ENCODE peak calls at places on chromosomes 13 and 19, in seven cellular contexts. One of them, this sample, is unnamed.

GRCh38 chr13:113852536-113853517 is 11.0 kb downstream of the GAS6 start:
- DNase-seq in stimulated activated naive CD8-positive, alpha-beta T cell treated with anti-CD3 and anti-CD28 coated beads, Interleukin-15, Interleukin-2, amounts not matched to agents 100 U/mL and 50 U/mL, for 24 hours: no peak
- DNase-seq in cardiac muscle cell: no peak
- DNase-seq in head of caudate nucleus: no peak
- DNase-seq in posterior vena cava: peak
- DNase-seq in hypothalamus: no peak
- DNase-seq in mesenchymal stem cell: no peak
- DNase-seq in this sample: no peak

GRCh38 chr19:588758-589692 is 656 bp upstream of the HCN2 start:
- DNase-seq in stimulated activated naive CD8-positive, alpha-beta T cell treated with anti-CD3 and anti-CD28 coated beads, Interleukin-15, Interleukin-2, amounts not matched to agents 100 U/mL and 50 U/mL, for 24 hours: no peak
- DNase-seq in cardiac muscle cell: no peak
- DNase-seq in head of caudate nucleus: peak
- DNase-seq in posterior vena cava: no peak
- DNase-seq in hypothalamus: no peak
- DNase-seq in mesenchymal stem cell: no peak
- DNase-seq in this sample: peak

GRCh38 chr13:21749410-21749809 is 78.5 kb downstream of the FGF9 start:
- DNase-seq in stimulated activated naive CD8-positive, alpha-beta T cell treated with anti-CD3 and anti-CD28 coated beads, Interleukin-15, Interleukin-2, amounts not matched to agents 100 U/mL and 50 U/mL, for 24 hours: no peak
- DNase-seq in cardiac muscle cell: no peak
- DNase-seq in head of caudate nucleus: no peak
- DNase-seq in posterior vena cava: no peak
- DNase-seq in hypothalamus: no peak
- DNase-seq in mesenchymal stem cell: peak
- DNase-seq in this sample: no peak

GRCh38 chr13:37811441-37811840 is 58.1 kb downstream of the TRPC4 start:
- DNase-seq in stimulated activated naive CD8-positive, alpha-beta T cell treated with anti-CD3 and anti-CD28 coated beads, Interleukin-15, Interleukin-2, amounts not matched to agents 100 U/mL and 50 U/mL, for 24 hours: no peak
- DNase-seq in cardiac muscle cell: peak
- DNase-seq in head of caudate nucleus: no peak
- DNase-seq in posterior vena cava: no peak
- DNase-seq in hypothalamus: no peak
- DNase-seq in mesenchymal stem cell: peak
- DNase-seq in this sample: no peak

GRCh38 chr19:50794778-50795664 is 4.8 kb downstream of the ACP4 start:
- DNase-seq in stimulated activated naive CD8-positive, alpha-beta T cell treated with anti-CD3 and anti-CD28 coated beads, Interleukin-15, Interleukin-2, amounts not matched to agents 100 U/mL and 50 U/mL, for 24 hours: peak
- DNase-seq in cardiac muscle cell: no peak
- DNase-seq in head of caudate nucleus: no peak
- DNase-seq in posterior vena cava: no peak
- DNase-seq in hypothalamus: no peak
- DNase-seq in mesenchymal stem cell: no peak
- DNase-seq in this sample: no peak

GRCh38 chr13:99855516-99855915 is 116.1 kb downstream of the ZIC5 start:
- DNase-seq in stimulated activated naive CD8-positive, alpha-beta T cell treated with anti-CD3 and anti-CD28 coated beads, Interleukin-15, Interleukin-2, amounts not matched to agents 100 U/mL and 50 U/mL, for 24 hours: no peak
- DNase-seq in cardiac muscle cell: no peak
- DNase-seq in head of caudate nucleus: no peak
- DNase-seq in posterior vena cava: no peak
- DNase-seq in hypothalamus: no peak
- DNase-seq in mesenchymal stem cell: no peak
- DNase-seq in this sample: no peak

GRCh38 chr13:110405597-110406450 is 98.7 kb downstream of the COL4A2 start:
- DNase-seq in stimulated activated naive CD8-positive, alpha-beta T cell treated with anti-CD3 and anti-CD28 coated beads, Interleukin-15, Interleukin-2, amounts not matched to agents 100 U/mL and 50 U/mL, for 24 hours: peak
- DNase-seq in cardiac muscle cell: no peak
- DNase-seq in head of caudate nucleus: no peak
- DNase-seq in posterior vena cava: no peak
- DNase-seq in hypothalamus: no peak
- DNase-seq in mesenchymal stem cell: peak
- DNase-seq in this sample: no peak

GRCh38 chr13:50801087-50801931 is 42.2 kb downstream of the DLEU7 start:
- DNase-seq in stimulated activated naive CD8-positive, alpha-beta T cell treated with anti-CD3 and anti-CD28 coated beads, Interleukin-15, Interleukin-2, amounts not matched to agents 100 U/mL and 50 U/mL, for 24 hours: peak
- DNase-seq in cardiac muscle cell: peak
- DNase-seq in head of caudate nucleus: peak
- DNase-seq in posterior vena cava: no peak
- DNase-seq in hypothalamus: peak
- DNase-seq in mesenchymal stem cell: peak
- DNase-seq in this sample: peak

GRCh38 chr13:35697281-35697680 is 220.8 kb upstream of the MAB21L1 start:
- DNase-seq in stimulated activated naive CD8-positive, alpha-beta T cell treated with anti-CD3 and anti-CD28 coated beads, Interleukin-15, Interleukin-2, amounts not matched to agents 100 U/mL and 50 U/mL, for 24 hours: no peak
- DNase-seq in cardiac muscle cell: no peak
- DNase-seq in head of caudate nucleus: no peak
- DNase-seq in posterior vena cava: no peak
- DNase-seq in hypothalamus: no peak
- DNase-seq in mesenchymal stem cell: no peak
- DNase-seq in this sample: no peak

GRCh38 chr13:104098421-104098820 is 1032.2 kb upstream of the SLC10A2 start:
- DNase-seq in stimulated activated naive CD8-positive, alpha-beta T cell treated with anti-CD3 and anti-CD28 coated beads, Interleukin-15, Interleukin-2, amounts not matched to agents 100 U/mL and 50 U/mL, for 24 hours: no peak
- DNase-seq in cardiac muscle cell: peak
- DNase-seq in head of caudate nucleus: no peak
- DNase-seq in posterior vena cava: no peak
- DNase-seq in hypothalamus: no peak
- DNase-seq in mesenchymal stem cell: no peak
- DNase-seq in this sample: no peak

GRCh38 chr13:33264620-33264978 is 21.0 kb downstream of the STARD13 start:
- DNase-seq in stimulated activated naive CD8-positive, alpha-beta T cell treated with anti-CD3 and anti-CD28 coated beads, Interleukin-15, Interleukin-2, amounts not matched to agents 100 U/mL and 50 U/mL, for 24 hours: no peak
- DNase-seq in cardiac muscle cell: no peak
- DNase-seq in head of caudate nucleus: no peak
- DNase-seq in posterior vena cava: no peak
- DNase-seq in hypothalamus: peak
- DNase-seq in mesenchymal stem cell: no peak
- DNase-seq in this sample: no peak

GRCh38 chr13:40161931-40162330 is 504.5 kb downstream of the FOXO1 start:
- DNase-seq in stimulated activated naive CD8-positive, alpha-beta T cell treated with anti-CD3 and anti-CD28 coated beads, Interleukin-15, Interleukin-2, amounts not matched to agents 100 U/mL and 50 U/mL, for 24 hours: no peak
- DNase-seq in cardiac muscle cell: no peak
- DNase-seq in head of caudate nucleus: no peak
- DNase-seq in posterior vena cava: no peak
- DNase-seq in hypothalamus: no peak
- DNase-seq in mesenchymal stem cell: no peak
- DNase-seq in this sample: no peak

GRCh38 chr13:90393408-90393807 is 954.1 kb upstream of the MIR17HG start:
- DNase-seq in stimulated activated naive CD8-positive, alpha-beta T cell treated with anti-CD3 and anti-CD28 coated beads, Interleukin-15, Interleukin-2, amounts not matched to agents 100 U/mL and 50 U/mL, for 24 hours: no peak
- DNase-seq in cardiac muscle cell: no peak
- DNase-seq in head of caudate nucleus: no peak
- DNase-seq in posterior vena cava: no peak
- DNase-seq in hypothalamus: no peak
- DNase-seq in mesenchymal stem cell: no peak
- DNase-seq in this sample: no peak

GRCh38 chr13:27556109-27556508 is 64.2 kb downstream of the LNX2 start:
- DNase-seq in stimulated activated naive CD8-positive, alpha-beta T cell treated with anti-CD3 and anti-CD28 coated beads, Interleukin-15, Interleukin-2, amounts not matched to agents 100 U/mL and 50 U/mL, for 24 hours: no peak
- DNase-seq in cardiac muscle cell: peak
- DNase-seq in head of caudate nucleus: peak
- DNase-seq in posterior vena cava: no peak
- DNase-seq in hypothalamus: no peak
- DNase-seq in mesenchymal stem cell: no peak
- DNase-seq in this sample: no peak

GRCh38 chr13:43232866-43233265 is 209.5 kb downstream of the DNAJC15 start:
- DNase-seq in stimulated activated naive CD8-positive, alpha-beta T cell treated with anti-CD3 and anti-CD28 coated beads, Interleukin-15, Interleukin-2, amounts not matched to agents 100 U/mL and 50 U/mL, for 24 hours: no peak
- DNase-seq in cardiac muscle cell: peak
- DNase-seq in head of caudate nucleus: no peak
- DNase-seq in posterior vena cava: no peak
- DNase-seq in hypothalamus: no peak
- DNase-seq in mesenchymal stem cell: peak
- DNase-seq in this sample: no peak

GRCh38 chr13:66214467-66214866 is 1015.7 kb downstream of the PCDH9 start:
- DNase-seq in stimulated activated naive CD8-positive, alpha-beta T cell treated with anti-CD3 and anti-CD28 coated beads, Interleukin-15, Interleukin-2, amounts not matched to agents 100 U/mL and 50 U/mL, for 24 hours: no peak
- DNase-seq in cardiac muscle cell: no peak
- DNase-seq in head of caudate nucleus: no peak
- DNase-seq in posterior vena cava: no peak
- DNase-seq in hypothalamus: no peak
- DNase-seq in mesenchymal stem cell: no peak
- DNase-seq in this sample: no peak

GRCh38 chr19:34416021-34416545 is 11.9 kb downstream of the PDCD2L start:
- DNase-seq in stimulated activated naive CD8-positive, alpha-beta T cell treated with anti-CD3 and anti-CD28 coated beads, Interleukin-15, Interleukin-2, amounts not matched to agents 100 U/mL and 50 U/mL, for 24 hours: no peak
- DNase-seq in cardiac muscle cell: no peak
- DNase-seq in head of caudate nucleus: no peak
- DNase-seq in posterior vena cava: no peak
- DNase-seq in hypothalamus: no peak
- DNase-seq in mesenchymal stem cell: no peak
- DNase-seq in this sample: no peak

This sample was measured in NCI-H1436.